ENCODE peak calls at places on chromosomes 16 and 17, in eight cellular contexts. J is fibroblast of lung; D is heart right ventricle; Y is ovary; G is PC-3; P is IMR-90; T is osteoblast; N is CD4-positive, alpha-beta T cell. L is an unnamed sample.

GRCh38 chr17:43912635-43913304 is 5.4 kb upstream of the MPP2 start:
- DNase-seq in J (no peak), D (no peak), Y (no peak), G (no peak), P (no peak), T (no peak), N (no peak), L (no peak)

GRCh38 chr17:83050651-83051422 is 28.6 kb upstream of the METRNL start:
- DNase-seq in J (no peak), D (no peak), Y (no peak), G (no peak), P (no peak), T (peak; percentile 37), N (peak; percentile 33), L (peak; percentile 36)

GRCh38 chr17:13134106-13134505 is 116.3 kb upstream of the ELAC2 start:
- DNase-seq in J (no peak), D (no peak), Y (no peak), G (peak; percentile 64), P (no peak), T (no peak), N (no peak), L (no peak)

GRCh38 chr17:1095853-1096675 is 83.7 kb downstream of the ABR start:
- DNase-seq in J (no peak), D (no peak), Y (no peak), G (no peak), P (no peak), T (peak; percentile 78), N (no peak), L (no peak)

GRCh38 chr17:73648974-73649373 is 4.7 kb upstream of the SDK2 start:
- DNase-seq in J (no peak), D (no peak), Y (no peak), G (no peak), P (no peak), T (no peak), N (no peak), L (no peak)

GRCh38 chr17:21677126-21677910 is 15.0 kb upstream of the KCNJ18 start:
- DNase-seq in J (no peak), D (no peak), Y (no peak), G (no peak), P (no peak), T (peak; percentile 55), N (no peak), L (no peak)

GRCh38 chr16:30767767-30768465 is 5.8 kb downstream of the RNF40 start:
- DNase-seq in J (no peak), D (no peak), Y (peak; percentile 33), G (no peak), P (no peak), T (peak; percentile 37), N (no peak), L (no peak)

GRCh38 chr16:85174871-85175723 is 62.8 kb upstream of the CIBAR2 start:
- DNase-seq in J (peak; percentile 39), D (no peak), Y (peak; percentile 60), G (peak; percentile 19), P (peak; percentile 54), T (peak; percentile 90), N (no peak), L (no peak)

GRCh38 chr17:8994319-8994718 is 27.0 kb upstream of the NTN1 start:
- DNase-seq in J (peak; percentile 16), D (peak; percentile 41), Y (no peak), G (peak; percentile 38), P (peak; percentile 23), T (peak; percentile 74), N (peak; percentile 58), L (no peak)

GRCh38 chr16:58634265-58634802 is 4.7 kb upstream of the CNOT1 start:
- DNase-seq in J (no peak), D (no peak), Y (no peak), G (no peak), P (no peak), T (no peak), N (no peak), L (no peak)

GRCh38 chr16:77840093-77840492 is 51.7 kb downstream of the VAT1L start:
- DNase-seq in J (no peak), D (no peak), Y (no peak), G (no peak), P (no peak), T (no peak), N (no peak), L (no peak)

GRCh38 chr17:36673637-36674277 is 72.4 kb downstream of the MRM1 start:
- DNase-seq in J (no peak), D (no peak), Y (no peak), G (no peak), P (no peak), T (no peak), N (no peak), L (no peak)

GRCh38 chr16:67969286-67970039 is 1.0 kb upstream of the SLC12A4 start:
- DNase-seq in J (no peak), D (no peak), Y (peak; percentile 58), G (no peak), P (no peak), T (peak; percentile 90), N (no peak), L (no peak)

GRCh38 chr17:56593741-56594527 is 435 bp downstream of the NOG start:
- DNase-seq in J (peak; percentile 80), D (peak; percentile 28), Y (peak; percentile 67), G (peak; percentile 79), P (peak; percentile 71), T (peak; percentile 97), N (peak; percentile 60), L (peak; percentile 57)

GRCh38 chr16:30567160-30567990 is 4.1 kb downstream of the ZNF688 start:
- DNase-seq in J (no peak), D (no peak), Y (no peak), G (peak; percentile 58), P (peak; percentile 27), T (no peak), N (no peak), L (peak; percentile 25)

GRCh38 chr16:2836646-2837508 is 6.8 kb downstream of the ZG16B start:
- DNase-seq in J (peak; percentile 21), D (no peak), Y (no peak), G (no peak), P (no peak), T (peak; percentile 62), N (no peak), L (no peak)

DNA sequence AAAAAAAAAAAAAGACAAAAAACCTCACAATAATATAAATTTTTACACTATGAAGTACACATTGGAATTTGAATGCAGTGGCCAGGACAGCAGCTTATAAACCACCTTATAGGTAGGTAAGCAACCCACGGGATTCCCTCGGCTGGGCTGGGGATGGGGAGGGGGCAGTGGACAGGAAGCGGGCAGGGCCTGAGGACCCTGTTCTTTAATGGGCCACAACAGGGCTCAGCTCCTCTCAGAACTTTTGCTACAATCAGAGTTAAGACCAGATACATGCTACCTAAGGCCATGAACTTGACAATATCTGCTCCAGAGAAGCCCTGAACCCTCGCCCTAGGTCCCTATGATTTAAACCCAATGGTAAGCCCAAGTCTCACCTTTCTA is 25.1 kb downstream of the STAT5A start:
- DNase-seq in J (no peak), D (no peak), Y (no peak), G (no peak), P (no peak), T (no peak), N (no peak), L (no peak)
- H3K27ac ChIP-seq in J (no peak overlapping the region), D (peak overlapping the region; percentile 43), Y (no peak overlapping the region), G (no peak overlapping the region), P (no peak overlapping the region), T (no peak overlapping the region), N (peak overlapping the region; percentile 64), L (peak overlapping the region; percentile 37)

GRCh38 chr17:67469208-67469980 is 92.3 kb downstream of the PITPNC1 start:
- DNase-seq in J (peak; percentile 68), D (no peak), Y (no peak), G (no peak), P (peak; percentile 28), T (no peak), N (no peak), L (no peak)
- H3K27ac ChIP-seq in J (no peak overlapping the region), D (peak overlapping the region; percentile 66), Y (no peak overlapping the region), G (no peak overlapping the region), P (no peak overlapping the region), T (no peak overlapping the region), N (peak overlapping the region; percentile 67), L (peak overlapping the region; percentile 5)

GRCh38 chr17:42424991-42425610 is 2.0 kb upstream of the CAVIN1 start:
- DNase-seq in J (peak; percentile 35), D (no peak), Y (no peak), G (no peak), P (peak; percentile 36), T (peak; percentile 85), N (no peak), L (no peak)
- H3K27ac ChIP-seq in J (no peak overlapping the region), D (peak overlapping the region; percentile 43), Y (no peak overlapping the region), G (no peak overlapping the region), P (no peak overlapping the region), T (peak overlapping the region; percentile 42), N (no peak overlapping the region), L (peak overlapping the region; percentile 98)

GRCh38 chr16:75304521-75305363 is 53.3 kb upstream of the BCAR1 start:
- DNase-seq in J (peak; percentile 96), D (peak; percentile 41), Y (peak; percentile 53), G (peak; percentile 19), P (peak; percentile 89), T (peak; percentile 85), N (no peak), L (peak; percentile 76)
- H3K27ac ChIP-seq in J (peak overlapping the region; percentile 96), D (peak overlapping the region; percentile 72), Y (peak overlapping the region; percentile 73), G (peak overlapping the region; percentile 99), P (peak overlapping the region; percentile 92), T (peak overlapping the region; percentile 97), N (no peak overlapping the region), L (peak overlapping the region; percentile 98)

GRCh38 chr16:17368511-17368910 is 102.2 kb downstream of the XYLT1 start:
- DNase-seq in J (peak; percentile 53), D (no peak), Y (no peak), G (no peak), P (no peak), T (no peak), N (no peak), L (no peak)
- H3K27ac ChIP-seq in J (no peak overlapping the region), D (no peak overlapping the region), Y (no peak overlapping the region), G (no peak overlapping the region), P (no peak overlapping the region), T (no peak overlapping the region), N (peak overlapping the region; percentile 90), L (no peak overlapping the region)

L was measured in RWPE1.